ENCODE peak calls at places on chromosome 19, in six cellular contexts. G is neural progenitor cell, R is NCI-H2029, N is mesendoderm, P is HTR-8/SVneo, M is T1000. B is an unnamed sample.

GRCh38 chr19:4577020-4577782 is 17.7 kb upstream of the SEMA6B start:
- DNase-seq in G (no peak), R (no peak), N (peak; percentile 67), P (no peak), M (no peak), B (no peak)

GRCh38 chr19:11964496-11964857 is 363 bp upstream of the ZNF763 start:
- DNase-seq in G (no peak), R (peak; percentile 13), N (no peak), P (no peak), M (no peak), B (no peak)

GRCh38 chr19:6209680-6210079 is 70.1 kb downstream of the MLLT1 start:
- DNase-seq in G (no peak), R (no peak), N (no peak), P (no peak), M (no peak), B (no peak)

GRCh38 chr19:35231956-35232746 is 3.6 kb upstream of the FAM187B start:
- DNase-seq in G (no peak), R (no peak), N (no peak), P (no peak), M (no peak), B (no peak)

GRCh38 chr19:54312011-54312410 is 955 bp downstream of the LILRA5 start:
- DNase-seq in G (no peak), R (no peak), N (no peak), P (no peak), M (no peak), B (no peak)

GRCh38 chr19:2529473-2529918 is 53.6 kb downstream of the GADD45B start:
- DNase-seq in G (no peak), R (peak; percentile 96), N (peak; percentile 77), P (peak; percentile 59), M (peak; percentile 80), B (no peak)

GRCh38 chr19:16330368-16330801 is 5.8 kb downstream of the KLF2 start:
- DNase-seq in G (no peak), R (no peak), N (peak; percentile 27), P (peak; percentile 91), M (peak; percentile 76), B (no peak)

GRCh38 chr19:54312436-54313362 is at the start of gene LILRA5:
- DNase-seq in G (no peak), R (no peak), N (no peak), P (no peak), M (no peak), B (no peak)

GRCh38 chr19:17337675-17338439 is 504 bp downstream of the GTPBP3 start:
- DNase-seq in G (peak; percentile 63), R (no peak), N (no peak), P (no peak), M (peak; percentile 17), B (no peak)

GRCh38 chr19:38499532-38499931 is 66.0 kb downstream of the RYR1 start:
- DNase-seq in G (no peak), R (no peak), N (no peak), P (no peak), M (no peak), B (no peak)

GRCh38 chr19:52297601-52298358 is 811 bp downstream of the ZNF480 start:
- DNase-seq in G (peak; percentile 5), R (no peak), N (no peak), P (no peak), M (no peak), B (peak; percentile 1)

GRCh38 chr19:8158411-8159074 is 9.2 kb upstream of the FBN3 start:
- DNase-seq in G (peak; percentile 89), R (peak; percentile 85), N (peak; percentile 94), P (peak; percentile 79), M (no peak), B (peak; percentile 69)

GRCh38 chr19:16296713-16297112 is 27.9 kb upstream of the KLF2 start:
- DNase-seq in G (no peak), R (no peak), N (no peak), P (no peak), M (no peak), B (no peak)

GRCh38 chr19:48510421-48511268 is 990 bp downstream of the LMTK3 start:
- DNase-seq in G (peak; percentile 87), R (peak; percentile 23), N (peak; percentile 82), P (no peak), M (no peak), B (no peak)

GRCh38 chr19:23887642-23888041 is 27.0 kb upstream of the ZNF726 start:
- DNase-seq in G (no peak), R (no peak), N (no peak), P (no peak), M (no peak), B (no peak)

GRCh38 chr19:2887391-2887914 is 13.3 kb upstream of the ZNF57 start:
- DNase-seq in G (peak; percentile 66), R (peak; percentile 71), N (peak; percentile 81), P (peak; percentile 60), M (peak; percentile 12), B (no peak)

GRCh38 chr19:12139309-12139708 is 841 bp downstream of the ZNF20 start:
- DNase-seq in G (peak; percentile 20), R (no peak), N (no peak), P (no peak), M (no peak), B (no peak)

GRCh38 chr19:18428837-18429674 is 8.9 kb downstream of the ISYNA1 start:
- DNase-seq in G (peak; percentile 98), R (peak; percentile 78), N (peak; percentile 97), P (no peak), M (peak; percentile 82), B (peak; percentile 94)

GRCh38 chr19:38304866-38305429 is 897 bp downstream of the C19orf33 start:
- DNase-seq in G (peak; percentile 96), R (peak; percentile 74), N (peak; percentile 94), P (no peak), M (no peak), B (peak; percentile 82)

GRCh38 chr19:6890938-6891337 is 3.6 kb downstream of the ADGRE1 start:
- DNase-seq in G (no peak), R (no peak), N (no peak), P (no peak), M (no peak), B (no peak)

GRCh38 chr19:19185853-19186728 is 5.9 kb downstream of the BORCS8 start:
- DNase-seq in G (peak; percentile 81), R (peak; percentile 6), N (peak; percentile 92), P (no peak), M (no peak), B (peak; percentile 56)

GRCh38 chr19:1690570-1691307 is 38.3 kb upstream of the TCF3 start:
- DNase-seq in G (peak; percentile 83), R (peak; percentile 17), N (peak; percentile 78), P (peak; percentile 18), M (no peak), B (peak; percentile 57)

GRCh38 chr19:54271106-54271505 is 9.8 kb downstream of the LILRB2 start:
- DNase-seq in G (no peak), R (no peak), N (no peak), P (no peak), M (no peak), B (no peak)

GRCh38 chr19:20078696-20079095 is 896 bp downstream of the ZNF90 start:
- DNase-seq in G (peak; percentile 55), R (no peak), N (peak; percentile 55), P (no peak), M (no peak), B (peak; percentile 21)

GRCh38 chr19:52453324-52454094 is at the start of gene ZNF578:
- DNase-seq in G (no peak), R (no peak), N (peak; percentile 91), P (peak; percentile 84), M (peak; percentile 79), B (peak; percentile 5)

B was measured in neuronal stem cell.